ENCODE peak calls at places on chromosome X, in four cellular contexts. P, G, D and V are unnamed samples.

GRCh38 chrX:77431227-77431626 is 16.0 kb upstream of the FGF16 start:
- DNase-seq in P (no peak), D (no peak), G (no peak), V (no peak)

GRCh38 chrX:17738002-17738713 is 865 bp downstream of the SCML1 start:
- DNase-seq in D (peak), G (peak), P (no peak), V (no peak)

GRCh38 chrX:52852110-52852872 is 15.6 kb downstream of the XAGE3 start:
- DNase-seq in D (no peak), G (no peak), P (no peak), V (no peak)

GRCh38 chrX:2550288-2551020 is 49.7 kb upstream of the DHRSX start:
- DNase-seq in G (no peak), D (no peak), P (no peak), V (no peak)

GRCh38 chrX:118116308-118117068 is at the start of gene KLHL13:
- DNase-seq in G (peak), P (no peak), D (peak), V (no peak)

GRCh38 chrX:141732031-141732430 is 33.5 kb upstream of the SPANXD start:
- DNase-seq in P (no peak), D (no peak), G (no peak), V (no peak)

GRCh38 chrX:119398974-119399771 is at the start of gene SLC25A43:
- DNase-seq in G (peak), P (no peak), D (peak), V (no peak)

GRCh38 chrX:41412261-41413167 is 34.6 kb upstream of the NYX start:
- DNase-seq in D (no peak), G (no peak), P (no peak), V (no peak)

GRCh38 chrX:117305168-117305766 is 811.3 kb downstream of the KLHL13 start:
- DNase-seq in G (no peak), D (no peak), P (no peak), V (no peak)

GRCh38 chrX:77628294-77629025 is 157.6 kb downstream of the ATRX start:
- DNase-seq in D (no peak), P (no peak), G (no peak), V (no peak)

GRCh38 chrX:34903316-34903715 is 39.3 kb upstream of the FAM47B start:
- DNase-seq in D (no peak), P (no peak), G (no peak), V (no peak)

GRCh38 chrX:3609800-3610199 is 103.6 kb downstream of the PRKX start:
- DNase-seq in D (no peak), P (no peak), G (no peak), V (no peak)

GRCh38 chrX:2507904-2508630 is 7.3 kb upstream of the DHRSX start:
- DNase-seq in P (no peak), D (no peak), G (no peak), V (no peak)

DNA sequence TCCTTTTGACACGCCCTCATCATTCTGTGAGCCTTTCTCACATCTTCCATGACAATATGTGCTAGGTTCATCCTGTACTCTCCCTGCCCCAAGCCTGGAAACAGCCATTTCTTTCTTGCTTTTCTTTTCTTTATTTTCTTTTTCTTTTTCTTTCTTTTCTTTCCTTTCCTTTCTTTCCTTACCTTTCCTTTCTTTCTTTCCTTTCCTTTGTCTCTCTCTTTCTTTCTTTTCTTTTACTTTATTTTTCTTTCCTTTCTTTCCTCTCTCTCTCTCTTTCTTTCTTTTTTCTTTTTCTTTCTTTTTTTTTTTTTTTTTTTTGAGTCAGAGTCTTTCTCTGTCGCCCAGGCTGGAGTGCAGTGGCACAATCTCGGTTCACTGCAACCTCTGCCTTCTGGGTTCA is 14.6 kb downstream of the PPP1R3F start:
- DNase-seq in D (no peak), G (no peak), P (no peak), V (no peak)
- TF ChIP-seq POLR2AphosphoS5 in D (no peak), G (no peak), P (no peak), V (no peak)

GRCh38 chrX:44344687-44345086 is 1.2 kb upstream of the EFHC2 start:
- DNase-seq in G (no peak), D (no peak), P (no peak), V (no peak)
- TF ChIP-seq EP300 in G (no peak), D (no peak), P (no peak), V (no peak)

GRCh38 chrX:45198706-45199105 is 2.0 kb downstream of the DIPK2B start:
- DNase-seq in D (no peak), G (no peak), P (no peak), V (no peak)

GRCh38 chrX:45198301-45198700 is 2.4 kb downstream of the DIPK2B start:
- DNase-seq in P (no peak), G (no peak), D (no peak), V (no peak)

GRCh38 chrX:45202171-45202570 is 1.5 kb upstream of the DIPK2B start:
- DNase-seq in G (no peak), P (no peak), D (no peak), V (no peak)

GRCh38 chrX:45196701-45197100 is 4.0 kb downstream of the DIPK2B start:
- DNase-seq in D (no peak), G (no peak), P (no peak), V (no peak)

GRCh38 chrX:45200741-45201234 is at the start of gene DIPK2B:
- DNase-seq in P (no peak), D (no peak), G (no peak), V (no peak)
- TF ChIP-seq POLR2AphosphoS5 in P (no peak), D (no peak), G (no peak), V (peak)

GRCh38 chrX:68488657-68489056 is 10.2 kb upstream of the YIPF6 start:
- DNase-seq in P (no peak), D (no peak), G (no peak), V (no peak)
- TF ChIP-seq EP300 in P (no peak), D (no peak), G (no peak), V (no peak)

GRCh38 chrX:109776432-109776831 is 43.4 kb upstream of the ACSL4 start:
- DNase-seq in G (no peak), P (no peak), D (no peak), V (no peak)

GRCh38 chrX:109773374-109773773 is 40.3 kb upstream of the ACSL4 start:
- DNase-seq in D (no peak), G (no peak), P (no peak), V (no peak)

GRCh38 chrX:109774136-109774535 is 41.1 kb upstream of the ACSL4 start:
- DNase-seq in P (no peak), D (no peak), G (no peak), V (no peak)

GRCh38 chrX:109776986-109777385 is 43.9 kb upstream of the ACSL4 start:
- DNase-seq in G (no peak), P (no peak), D (no peak), V (no peak)

GRCh38 chrX:109774706-109775105 is 41.6 kb upstream of the ACSL4 start:
- DNase-seq in P (peak), D (no peak), G (no peak), V (no peak)
- TF ChIP-seq POLR2AphosphoS5 in P (no peak), D (no peak), G (no peak), V (no peak)

DNA sequence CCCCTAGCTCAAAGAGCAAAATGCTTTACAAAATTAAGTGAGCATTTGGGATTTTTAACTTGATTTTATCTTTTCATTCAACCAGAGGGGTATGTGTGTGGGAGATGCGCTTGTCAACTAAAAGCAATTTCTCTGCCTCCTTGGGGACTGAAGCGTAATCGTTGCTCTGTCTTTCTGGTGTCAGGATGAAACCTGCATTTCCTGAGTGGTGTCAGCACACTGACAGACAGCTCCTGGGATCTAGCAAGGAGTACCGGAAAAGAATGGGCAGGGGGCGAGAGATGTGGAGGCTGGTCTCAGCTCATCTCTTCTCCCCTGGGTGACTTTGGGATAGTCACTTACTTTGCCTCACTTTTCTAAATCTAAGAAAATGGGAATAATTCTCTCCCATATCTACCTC is 5.1 kb upstream of the ARHGAP36 start:
- DNase-seq in D (no peak), G (no peak), P (no peak), V (no peak)
- TF ChIP-seq EP300 in D (no peak), G (no peak), P (no peak), V (no peak)